ENCODE peak calls at places on chromosomes 11 and 22, in five cellular contexts. One of them, this sample, is unnamed.

GRCh38 chr11:4636136-4636535 is 1.1 kb upstream of the OR51D1 start:
- DNase-seq in hepatocyte: no peak
- DNase-seq in HCT116: no peak
- DNase-seq in fibroblast of lung: no peak
- DNase-seq in PC-9: no peak
- DNase-seq in this sample: no peak

GRCh38 chr11:15957234-15957633 is 399.1 kb downstream of the SOX6 start:
- DNase-seq in hepatocyte: no peak
- DNase-seq in HCT116: no peak
- DNase-seq in fibroblast of lung: no peak
- DNase-seq in PC-9: no peak
- DNase-seq in this sample: no peak

GRCh38 chr11:33500865-33501479 is 199.7 kb downstream of the C11orf91 start:
- DNase-seq in hepatocyte: peak; percentile 62
- DNase-seq in HCT116: no peak
- DNase-seq in fibroblast of lung: peak; percentile 67
- DNase-seq in PC-9: no peak
- DNase-seq in this sample: peak; percentile 67

GRCh38 chr11:6219359-6219758 is 14.0 kb downstream of the C11orf42 start:
- DNase-seq in hepatocyte: peak; percentile 35
- DNase-seq in HCT116: no peak
- DNase-seq in fibroblast of lung: peak; percentile 87
- DNase-seq in PC-9: no peak
- DNase-seq in this sample: peak; percentile 98

GRCh38 chr22:43526951-43527350 is 115.1 kb downstream of the MPPED1 start:
- DNase-seq in hepatocyte: no peak
- DNase-seq in HCT116: no peak
- DNase-seq in fibroblast of lung: no peak
- DNase-seq in PC-9: no peak
- DNase-seq in this sample: no peak

GRCh38 chr11:80899381-80899780 is 1458.6 kb upstream of the TENM4 start:
- DNase-seq in hepatocyte: no peak
- DNase-seq in HCT116: no peak
- DNase-seq in fibroblast of lung: peak; percentile 87
- DNase-seq in PC-9: no peak
- DNase-seq in this sample: peak; percentile 48

GRCh38 chr11:112785717-112786116 is 175.5 kb upstream of the NCAM1 start:
- DNase-seq in hepatocyte: no peak
- DNase-seq in HCT116: no peak
- DNase-seq in fibroblast of lung: peak; percentile 43
- DNase-seq in PC-9: no peak
- DNase-seq in this sample: peak; percentile 82

GRCh38 chr22:23223566-23224317 is 43.4 kb downstream of the BCR start:
- DNase-seq in hepatocyte: no peak
- DNase-seq in HCT116: no peak
- DNase-seq in fibroblast of lung: no peak
- DNase-seq in PC-9: no peak
- DNase-seq in this sample: no peak

GRCh38 chr11:69603978-69604524 is 36.9 kb upstream of the CCND1 start:
- DNase-seq in hepatocyte: no peak
- DNase-seq in HCT116: no peak
- DNase-seq in fibroblast of lung: no peak
- DNase-seq in PC-9: no peak
- DNase-seq in this sample: no peak

GRCh38 chr11:92528051-92528450 is 303.4 kb downstream of the FAT3 start:
- DNase-seq in hepatocyte: no peak
- DNase-seq in HCT116: no peak
- DNase-seq in fibroblast of lung: peak; percentile 88
- DNase-seq in PC-9: no peak
- DNase-seq in this sample: peak; percentile 40

GRCh38 chr11:79276900-79277299 is 163.9 kb downstream of the TENM4 start:
- DNase-seq in hepatocyte: peak; percentile 31
- DNase-seq in HCT116: no peak
- DNase-seq in fibroblast of lung: no peak
- DNase-seq in PC-9: no peak
- DNase-seq in this sample: no peak

GRCh38 chr22:21448627-21449416 is 18.4 kb upstream of the TMEM191C start:
- DNase-seq in hepatocyte: no peak
- DNase-seq in HCT116: no peak
- DNase-seq in fibroblast of lung: no peak
- DNase-seq in PC-9: no peak
- DNase-seq in this sample: no peak

GRCh38 chr22:30025187-30025586 is 55.1 kb upstream of the HORMAD2 start:
- DNase-seq in hepatocyte: no peak
- DNase-seq in HCT116: no peak
- DNase-seq in fibroblast of lung: no peak
- DNase-seq in PC-9: no peak
- DNase-seq in this sample: no peak

GRCh38 chr11:32178692-32179091 is 87.8 kb downstream of the RCN1 start:
- DNase-seq in hepatocyte: no peak
- DNase-seq in HCT116: no peak
- DNase-seq in fibroblast of lung: no peak
- DNase-seq in PC-9: no peak
- DNase-seq in this sample: no peak

GRCh38 chr22:45318558-45319318 is 9.0 kb downstream of the FAM118A start:
- DNase-seq in hepatocyte: no peak
- DNase-seq in HCT116: no peak
- DNase-seq in fibroblast of lung: peak; percentile 76
- DNase-seq in PC-9: no peak
- DNase-seq in this sample: no peak

GRCh38 chr22:25114369-25115362 is 85.0 kb upstream of the CRYBB3 start:
- DNase-seq in hepatocyte: no peak
- DNase-seq in HCT116: no peak
- DNase-seq in fibroblast of lung: no peak
- DNase-seq in PC-9: no peak
- DNase-seq in this sample: no peak

GRCh38 chr22:30182365-30182764 is 64.2 kb downstream of the LIF start:
- DNase-seq in hepatocyte: no peak
- DNase-seq in HCT116: no peak
- DNase-seq in fibroblast of lung: peak; percentile 56
- DNase-seq in PC-9: no peak
- DNase-seq in this sample: no peak

GRCh38 chr22:25972397-25972796 is 196.9 kb upstream of the SEZ6L start:
- DNase-seq in hepatocyte: no peak
- DNase-seq in HCT116: no peak
- DNase-seq in fibroblast of lung: no peak
- DNase-seq in PC-9: no peak
- DNase-seq in this sample: no peak

GRCh38 chr11:113462830-113463229 is 12.4 kb downstream of the DRD2 start:
- DNase-seq in hepatocyte: no peak
- DNase-seq in HCT116: no peak
- DNase-seq in fibroblast of lung: no peak
- DNase-seq in PC-9: no peak
- DNase-seq in this sample: no peak

GRCh38 chr22:26956346-26956745 is 299.0 kb downstream of the MIAT start:
- DNase-seq in hepatocyte: no peak
- DNase-seq in HCT116: no peak
- DNase-seq in fibroblast of lung: no peak
- DNase-seq in PC-9: no peak
- DNase-seq in this sample: no peak

GRCh38 chr11:126160345-126161145 is 50.9 kb downstream of the RPUSD4 start:
- DNase-seq in hepatocyte: no peak
- DNase-seq in HCT116: no peak
- DNase-seq in fibroblast of lung: peak; percentile 63
- DNase-seq in PC-9: no peak
- DNase-seq in this sample: no peak
- H2AFZ ChIP-seq in hepatocyte: no peak overlapping the region
- H2AFZ ChIP-seq in HCT116: no peak overlapping the region
- H2AFZ ChIP-seq in fibroblast of lung: no peak overlapping the region
- H2AFZ ChIP-seq in PC-9: no peak overlapping the region
- H2AFZ ChIP-seq in this sample: no peak overlapping the region

GRCh38 chr22:50672471-50673230 is at the start of gene SHANK3:
- DNase-seq in hepatocyte: peak; percentile 3
- DNase-seq in HCT116: no peak
- DNase-seq in fibroblast of lung: no peak
- DNase-seq in PC-9: peak; percentile 22
- DNase-seq in this sample: no peak
- H3K4me3 ChIP-seq in hepatocyte: peak within 1 kb of the TSS; percentile 29
- H3K4me3 ChIP-seq in HCT116: no peak within 1 kb of the TSS
- H3K4me3 ChIP-seq in fibroblast of lung: no peak within 1 kb of the TSS
- H3K4me3 ChIP-seq in PC-9: peak within 1 kb of the TSS; percentile 18
- H3K4me3 ChIP-seq in this sample: no peak within 1 kb of the TSS

DNA sequence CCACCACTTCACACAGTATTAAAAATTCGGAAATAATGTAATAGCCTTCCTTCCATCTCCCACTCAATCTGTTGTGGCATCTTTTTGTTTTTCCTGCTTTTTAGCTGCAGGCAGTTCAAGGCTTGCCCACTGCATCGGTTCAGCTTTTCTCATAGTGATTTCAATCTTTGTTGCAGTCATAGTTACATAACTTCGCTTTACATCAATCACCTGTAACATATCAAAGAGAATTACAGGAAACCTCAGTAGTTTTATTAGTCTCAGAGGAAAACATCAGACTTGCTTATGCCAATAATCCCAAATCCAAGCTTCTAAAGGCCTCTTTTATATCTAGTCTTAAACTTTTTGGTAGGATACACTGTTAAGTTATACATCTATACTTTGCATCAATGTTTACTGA is 20.5 kb downstream of the CHORDC1 start:
- DNase-seq in hepatocyte: no peak
- DNase-seq in HCT116: no peak
- DNase-seq in fibroblast of lung: no peak
- DNase-seq in PC-9: no peak
- DNase-seq in this sample: no peak
- H3K9me3 ChIP-seq in hepatocyte: no peaks in the 10 kb centered on the region
- H3K9me3 ChIP-seq in HCT116: no peaks in the 10 kb centered on the region
- H3K9me3 ChIP-seq in fibroblast of lung: no peaks in the 10 kb centered on the region
- H3K9me3 ChIP-seq in PC-9: no peaks in the 10 kb centered on the region
- H3K9me3 ChIP-seq in this sample: no peaks in the 10 kb centered on the region

GRCh38 chr11:65558002-65558784 is at the start of gene LTBP3:
- DNase-seq in hepatocyte: peak; percentile 89
- DNase-seq in HCT116: no peak
- DNase-seq in fibroblast of lung: peak; percentile 78
- DNase-seq in PC-9: peak; percentile 71
- DNase-seq in this sample: peak; percentile 90
- H2AFZ ChIP-seq in hepatocyte: peak within 1 kb of the TSS; percentile 36
- H2AFZ ChIP-seq in HCT116: no peak within 1 kb of the TSS
- H2AFZ ChIP-seq in fibroblast of lung: no peak within 1 kb of the TSS
- H2AFZ ChIP-seq in PC-9: peak within 1 kb of the TSS; percentile 75
- H2AFZ ChIP-seq in this sample: peak within 1 kb of the TSS; percentile 58

DNA sequence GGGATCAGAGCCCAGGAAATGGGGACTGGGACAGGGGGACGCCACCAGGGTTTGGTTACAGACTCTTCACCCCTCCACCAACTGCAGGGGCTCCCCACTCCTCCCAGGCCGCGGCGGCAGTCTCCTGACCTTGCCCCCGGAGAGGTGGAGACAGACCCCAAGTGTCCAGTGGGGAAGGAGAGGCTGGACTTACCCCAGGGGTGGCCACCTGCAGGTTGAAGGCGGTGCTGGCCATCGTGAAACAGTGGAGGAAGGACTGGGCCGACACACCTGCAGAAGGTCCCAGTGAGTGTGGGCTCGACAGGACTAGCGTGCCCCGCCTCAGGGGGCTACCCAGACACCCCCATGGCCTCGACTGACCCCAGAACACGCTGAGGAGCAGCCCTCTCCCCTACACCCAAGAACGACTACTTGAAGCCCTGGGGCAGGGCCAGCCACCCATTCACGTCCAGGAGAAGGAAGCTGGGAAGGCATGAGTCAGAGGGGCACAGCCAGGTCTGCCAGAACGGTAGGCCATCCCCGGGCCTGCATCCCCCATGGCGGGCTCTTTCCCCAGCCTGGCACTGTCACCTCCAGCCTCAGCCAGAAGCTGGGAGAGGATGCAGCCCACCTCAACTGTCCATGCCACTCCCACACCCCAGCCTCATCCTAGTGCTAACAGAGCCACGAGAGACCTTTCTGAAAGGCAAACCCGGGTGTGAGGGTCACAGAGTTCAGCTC is 2.3 kb downstream of the GATD1 start:
- DNase-seq in hepatocyte: peak; percentile 20
- DNase-seq in HCT116: no peak
- DNase-seq in fibroblast of lung: no peak
- DNase-seq in PC-9: peak; percentile 51
- DNase-seq in this sample: peak; percentile 78
- H3K4me3 ChIP-seq in hepatocyte: no peak overlapping the region
- H3K4me3 ChIP-seq in HCT116: peak overlapping the region; percentile 9
- H3K4me3 ChIP-seq in fibroblast of lung: peak overlapping the region; percentile 67
- H3K4me3 ChIP-seq in PC-9: peak overlapping the region; percentile 69
- H3K4me3 ChIP-seq in this sample: peak overlapping the region; percentile 86

GRCh38 chr11:35033011-35033410 is 106.0 kb upstream of the CD44 start:
- DNase-seq in hepatocyte: no peak
- DNase-seq in HCT116: no peak
- DNase-seq in fibroblast of lung: no peak
- DNase-seq in PC-9: no peak
- DNase-seq in this sample: no peak
- H3K9me3 ChIP-seq in hepatocyte: no peaks in the 10 kb centered on the region
- H3K9me3 ChIP-seq in HCT116: no peaks in the 10 kb centered on the region
- H3K9me3 ChIP-seq in fibroblast of lung: no peaks in the 10 kb centered on the region
- H3K9me3 ChIP-seq in PC-9: no peaks in the 10 kb centered on the region
- H3K9me3 ChIP-seq in this sample: no peaks in the 10 kb centered on the region

GRCh38 chr11:103031834-103032233 is 60.1 kb downstream of the DCUN1D5 start:
- DNase-seq in hepatocyte: no peak
- DNase-seq in HCT116: no peak
- DNase-seq in fibroblast of lung: peak; percentile 71
- DNase-seq in PC-9: no peak
- DNase-seq in this sample: peak; percentile 13

GRCh38 chr11:103035216-103035615 is 56.7 kb downstream of the DCUN1D5 start:
- DNase-seq in hepatocyte: no peak
- DNase-seq in HCT116: no peak
- DNase-seq in fibroblast of lung: no peak
- DNase-seq in PC-9: no peak
- DNase-seq in this sample: no peak

GRCh38 chr11:103035656-103036434 is 56.1 kb downstream of the DCUN1D5 start:
- DNase-seq in hepatocyte: peak; percentile 84
- DNase-seq in HCT116: peak; percentile 84
- DNase-seq in fibroblast of lung: peak; percentile 80
- DNase-seq in PC-9: peak; percentile 78
- DNase-seq in this sample: peak; percentile 95
- H2AFZ ChIP-seq in hepatocyte: no peak overlapping the region
- H2AFZ ChIP-seq in HCT116: peak overlapping the region; percentile 98
- H2AFZ ChIP-seq in fibroblast of lung: peak overlapping the region; percentile 84
- H2AFZ ChIP-seq in PC-9: no peak overlapping the region
- H2AFZ ChIP-seq in this sample: peak overlapping the region; percentile 83

GRCh38 chr11:12201016-12201985 is 90.9 kb downstream of the MICAL2 start:
- DNase-seq in hepatocyte: peak; percentile 65
- DNase-seq in HCT116: no peak
- DNase-seq in fibroblast of lung: peak; percentile 77
- DNase-seq in PC-9: no peak
- DNase-seq in this sample: peak; percentile 94
- H3K4me3 ChIP-seq in hepatocyte: no peak overlapping the region
- H3K4me3 ChIP-seq in HCT116: no peak overlapping the region
- H3K4me3 ChIP-seq in fibroblast of lung: no peak overlapping the region
- H3K4me3 ChIP-seq in PC-9: no peak overlapping the region
- H3K4me3 ChIP-seq in this sample: no peak overlapping the region

GRCh38 chr22:47301820-47302475 is 539.5 kb downstream of the TBC1D22A start:
- DNase-seq in hepatocyte: no peak
- DNase-seq in HCT116: no peak
- DNase-seq in fibroblast of lung: no peak
- DNase-seq in PC-9: no peak
- DNase-seq in this sample: no peak
- H3K9me3 ChIP-seq in hepatocyte: no peaks in the 10 kb centered on the region
- H3K9me3 ChIP-seq in HCT116: no peaks in the 10 kb centered on the region
- H3K9me3 ChIP-seq in fibroblast of lung: no peaks in the 10 kb centered on the region
- H3K9me3 ChIP-seq in PC-9: no peaks in the 10 kb centered on the region
- H3K9me3 ChIP-seq in this sample: no peaks in the 10 kb centered on the region

This sample was measured in GM23248.